ENCODE peak calls at places on chromosomes 16 and 17, in four cellular contexts. One of them, this sample, is unnamed.
A peak's percentile ranks its signal among the peaks of the same experiment; 100 is the strongest.

GRCh38 chr16:11138769-11139623 is 117.0 kb downstream of the SOCS1 start:
- DNase-seq in K562: no peak
- DNase-seq in HCT116: no peak
- DNase-seq in GM12878: no peak
- DNase-seq in this sample: peak; percentile 30

GRCh38 chr17:81405382-81406005 is 10.2 kb downstream of the BAHCC1 start:
- DNase-seq in GM12878: no peak
- DNase-seq in K562: no peak
- DNase-seq in HCT116: no peak
- DNase-seq in this sample: no peak

GRCh38 chr16:12294471-12294870 is 317.9 kb downstream of the SNX29 start:
- DNase-seq in HCT116: no peak
- DNase-seq in GM12878: no peak
- DNase-seq in K562: no peak
- DNase-seq in this sample: no peak

GRCh38 chr16:31001507-31002251 is 8.8 kb downstream of the STX1B start:
- DNase-seq in GM12878: no peak
- DNase-seq in HCT116: no peak
- DNase-seq in K562: no peak
- DNase-seq in this sample: no peak

GRCh38 chr16:82523786-82524185 is 103.0 kb upstream of the CDH13 start:
- DNase-seq in HCT116: no peak
- DNase-seq in GM12878: no peak
- DNase-seq in K562: no peak
- DNase-seq in this sample: no peak

GRCh38 chr16:1492082-1492922 is 858 bp upstream of the TELO2 start:
- DNase-seq in HCT116: no peak
- DNase-seq in GM12878: no peak
- DNase-seq in K562: peak; percentile 18
- DNase-seq in this sample: no peak

GRCh38 chr16:46573008-46573833 is 48.0 kb downstream of the SHCBP1 start:
- DNase-seq in GM12878: no peak
- DNase-seq in K562: peak; percentile 38
- DNase-seq in HCT116: no peak
- DNase-seq in this sample: no peak

GRCh38 chr17:41624208-41625101 is at the start of gene KRT17:
- DNase-seq in HCT116: no peak
- DNase-seq in K562: peak; percentile 45
- DNase-seq in GM12878: no peak
- DNase-seq in this sample: no peak

GRCh38 chr16:79092846-79093245 is 507.7 kb downstream of the MAF start:
- DNase-seq in HCT116: no peak
- DNase-seq in GM12878: no peak
- DNase-seq in K562: no peak
- DNase-seq in this sample: no peak

GRCh38 chr16:5852151-5852550 is 754.6 kb upstream of the EEF2KMT start:
- DNase-seq in GM12878: no peak
- DNase-seq in K562: no peak
- DNase-seq in HCT116: no peak
- DNase-seq in this sample: no peak

GRCh38 chr17:17036520-17036998 is 5.7 kb upstream of the MPRIP start:
- DNase-seq in GM12878: no peak
- DNase-seq in K562: no peak
- DNase-seq in HCT116: no peak
- DNase-seq in this sample: no peak

GRCh38 chr17:58275417-58275816 is 5.3 kb downstream of the MPO start:
- DNase-seq in HCT116: no peak
- DNase-seq in K562: no peak
- DNase-seq in GM12878: no peak
- DNase-seq in this sample: no peak

GRCh38 chr16:25627641-25628040 is 64.1 kb upstream of the HS3ST4 start:
- DNase-seq in HCT116: no peak
- DNase-seq in K562: no peak
- DNase-seq in GM12878: no peak
- DNase-seq in this sample: no peak

GRCh38 chr17:36921131-36921851 is 16.0 kb upstream of the LHX1 start:
- DNase-seq in HCT116: peak; percentile 98
- DNase-seq in K562: peak; percentile 54
- DNase-seq in GM12878: no peak
- DNase-seq in this sample: no peak

GRCh38 chr16:72744064-72744793 is 303.7 kb downstream of the ZFHX3 start:
- DNase-seq in K562: no peak
- DNase-seq in HCT116: no peak
- DNase-seq in GM12878: no peak
- DNase-seq in this sample: no peak

GRCh38 chr16:84922351-84923135 is 88.8 kb downstream of the ZDHHC7 start:
- DNase-seq in HCT116: no peak
- DNase-seq in GM12878: no peak
- DNase-seq in K562: peak; percentile 42
- DNase-seq in this sample: no peak

GRCh38 chr16:71229344-71229743 is 1.2 kb downstream of the HYDIN start:
- DNase-seq in HCT116: no peak
- DNase-seq in K562: no peak
- DNase-seq in GM12878: no peak
- DNase-seq in this sample: no peak

GRCh38 chr17:77690271-77691161 is 268.0 kb upstream of the TNRC6C start:
- DNase-seq in HCT116: no peak
- DNase-seq in GM12878: no peak
- DNase-seq in K562: no peak
- DNase-seq in this sample: no peak

GRCh38 chr17:39325528-39326240 is 75.7 kb downstream of the FBXL20 start:
- DNase-seq in HCT116: no peak
- DNase-seq in GM12878: no peak
- DNase-seq in K562: peak; percentile 63
- DNase-seq in this sample: no peak
- TF ChIP-seq JUND in HCT116: no peak
- TF ChIP-seq JUND in GM12878: no peak
- TF ChIP-seq JUND in K562: no peak
- TF ChIP-seq JUND in this sample: no peak

DNA sequence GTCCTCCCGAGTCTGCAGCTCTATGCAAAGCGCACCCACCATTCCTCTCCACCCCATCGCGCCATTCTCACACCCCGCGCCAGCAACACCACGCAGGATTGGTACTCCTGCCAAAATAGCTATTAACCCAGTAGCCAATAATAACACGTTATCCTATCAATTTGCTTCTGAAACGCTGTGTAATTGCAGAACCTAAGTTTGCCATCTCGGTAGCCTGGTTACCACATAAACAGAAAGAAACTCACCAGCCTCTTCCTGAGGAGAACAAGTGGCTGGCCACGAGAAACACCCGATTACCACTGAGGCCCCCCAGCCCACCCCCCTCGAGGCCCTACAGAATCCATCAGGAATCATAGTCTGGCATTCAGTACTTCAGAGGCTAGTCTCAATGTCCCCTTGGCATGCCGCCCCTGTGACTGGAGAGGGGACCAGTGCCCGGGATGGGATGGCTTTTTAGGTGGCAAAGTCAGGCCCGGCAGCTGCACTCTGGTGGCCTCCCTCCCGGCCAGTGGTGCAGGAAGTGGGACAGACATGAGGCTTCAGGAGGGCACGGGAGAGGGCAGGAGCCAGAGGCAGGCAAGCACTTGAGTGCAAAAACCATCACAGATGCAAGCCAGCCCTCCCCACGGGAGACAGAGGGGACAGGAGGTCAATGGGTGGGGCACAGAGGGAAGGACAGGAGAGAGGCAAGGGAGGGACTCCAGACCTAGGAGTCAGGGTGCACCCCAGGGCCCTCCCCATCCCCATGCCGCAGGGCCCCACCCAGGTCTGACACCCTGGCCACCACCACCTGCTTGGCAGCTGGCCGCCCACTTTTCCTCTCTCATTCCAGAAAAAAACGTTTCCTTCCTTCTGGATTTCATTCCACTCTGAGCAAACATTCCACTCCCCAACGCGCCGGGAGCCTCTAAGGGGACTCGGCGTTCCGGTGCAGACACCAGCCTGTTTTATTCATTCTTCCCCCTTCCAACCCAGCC is 192.5 kb downstream of the ZNF423 start:
- DNase-seq in GM12878: no peak
- DNase-seq in K562: no peak
- DNase-seq in HCT116: no peak
- DNase-seq in this sample: no peak
- TF ChIP-seq JUND in GM12878: no peak
- TF ChIP-seq JUND in K562: no peak
- TF ChIP-seq JUND in HCT116: no peak
- TF ChIP-seq JUND in this sample: no peak

DNA sequence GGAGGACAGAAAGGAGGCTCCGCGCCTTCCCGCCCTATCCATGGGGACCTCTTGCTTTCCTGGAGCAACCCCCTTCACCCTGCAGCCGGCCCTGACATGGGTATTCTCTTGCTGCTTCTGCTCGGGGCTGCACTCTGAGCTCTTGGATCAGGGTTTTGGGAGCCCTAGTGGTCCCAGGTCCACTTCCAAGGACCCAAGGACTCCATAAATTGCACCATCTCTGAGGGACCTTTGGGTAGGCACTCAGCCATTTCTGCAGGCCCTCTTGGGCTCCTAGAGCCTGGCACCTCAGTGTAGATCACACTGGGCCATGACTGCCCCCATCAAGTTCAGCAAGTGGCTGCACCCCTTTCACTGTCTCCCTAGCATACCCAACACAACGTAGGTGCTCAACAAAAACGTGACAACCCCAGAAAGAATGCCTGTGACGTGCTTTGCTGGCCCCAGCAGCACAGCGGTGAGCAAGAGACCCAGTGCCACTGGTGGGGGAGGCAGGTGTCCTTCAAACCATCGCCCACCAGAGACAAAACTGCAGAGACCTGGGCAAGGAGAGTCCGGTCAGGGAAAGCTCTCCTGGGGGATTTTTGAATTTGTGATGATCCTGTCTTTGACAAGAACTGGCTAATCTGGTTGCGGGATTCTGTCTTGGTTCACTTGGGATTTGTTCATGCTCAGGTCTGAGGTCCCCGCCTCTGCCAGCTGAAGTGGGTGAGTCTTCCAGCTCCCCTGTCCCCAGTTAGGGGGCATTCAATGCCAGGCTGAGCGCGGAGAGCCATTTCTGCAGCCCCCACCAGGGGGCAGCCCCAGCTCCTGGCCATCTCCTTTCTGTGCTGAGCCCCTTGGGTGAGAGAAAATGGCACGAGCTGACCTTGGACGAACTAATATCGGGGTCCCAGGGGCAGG is 2.5 kb upstream of the RAB11FIP4 start:
- DNase-seq in GM12878: no peak
- DNase-seq in K562: peak; percentile 45
- DNase-seq in HCT116: no peak
- DNase-seq in this sample: peak; percentile 65
- TF ChIP-seq JUND in GM12878: no peak
- TF ChIP-seq JUND in K562: no peak
- TF ChIP-seq JUND in HCT116: no peak
- TF ChIP-seq JUND in this sample: no peak

GRCh38 chr17:45895304-45895968 is 1.1 kb downstream of the MAPT start:
- DNase-seq in GM12878: no peak
- DNase-seq in K562: no peak
- DNase-seq in HCT116: no peak
- DNase-seq in this sample: peak; percentile 60
- TF ChIP-seq JUND in GM12878: no peak
- TF ChIP-seq JUND in K562: no peak
- TF ChIP-seq JUND in HCT116: no peak
- TF ChIP-seq JUND in this sample: no peak

DNA sequence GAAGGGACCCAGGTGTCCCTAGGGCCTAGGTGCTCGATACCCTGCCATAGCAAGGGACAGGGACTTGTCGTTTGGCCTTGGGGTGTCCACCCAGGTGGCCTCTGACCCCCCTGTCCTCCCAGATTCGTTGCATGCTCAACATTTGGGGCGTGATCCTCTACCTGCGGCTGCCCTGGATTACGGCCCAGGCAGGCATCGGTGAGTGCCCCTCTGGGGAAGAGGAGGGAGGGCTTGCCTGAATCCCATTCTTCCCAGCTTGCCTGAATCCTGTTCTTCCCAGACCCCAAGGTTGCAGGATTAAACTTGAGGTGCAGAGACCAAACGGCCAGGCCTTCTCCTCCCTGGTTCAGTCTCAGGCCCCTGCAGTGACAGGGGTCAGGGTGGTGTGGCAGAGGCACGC is 3.2 kb downstream of the SLC12A3 start:
- DNase-seq in GM12878: no peak
- DNase-seq in K562: no peak
- DNase-seq in HCT116: no peak
- DNase-seq in this sample: no peak
- TF ChIP-seq JUND in GM12878: no peak
- TF ChIP-seq JUND in K562: no peak
- TF ChIP-seq JUND in HCT116: no peak
- TF ChIP-seq JUND in this sample: no peak

This sample was measured in T47D.